ENCODE peak calls at places on chromosome 12, in six cellular contexts. D, G, I, A, C and R are unnamed samples. For H3K36me3 and H3K4me1, the result is how much of the 10 kb centered on the place peaks cover.

GRCh38 chr12:70660620-70661219 is 23.5 kb upstream of the PTPRB start:
- DNase-seq in A (peak), G (peak), D (no peak), I (no peak), C (no peak), R (no peak)

GRCh38 chr12:26520869-26521268 is 312.1 kb downstream of the ITPR2 start:
- DNase-seq in A (no peak), D (no peak), I (no peak), C (no peak), G (no peak), R (no peak)

GRCh38 chr12:38056701-38057689 is 259.6 kb upstream of the ALG10B start:
- DNase-seq in I (no peak), G (no peak), A (no peak), C (no peak), D (no peak), R (no peak)

GRCh38 chr12:666766-667308 is 3.6 kb upstream of the NINJ2 start:
- DNase-seq in G (peak), I (no peak), A (no peak), D (no peak), C (peak), R (no peak)

GRCh38 chr12:101552277-101552676 is 42.5 kb upstream of the MYBPC1 start:
- DNase-seq in A (peak), G (no peak), C (no peak), I (no peak), D (peak), R (no peak)

GRCh38 chr12:65829716-65830115 is 5.4 kb downstream of the HMGA2 start:
- DNase-seq in A (no peak), D (no peak), I (no peak), C (no peak), G (no peak), R (no peak)

GRCh38 chr12:72178871-72179270 is 93.3 kb upstream of the TRHDE start:
- DNase-seq in I (no peak), G (no peak), D (no peak), C (no peak), A (no peak), R (no peak)

GRCh38 chr12:21831671-21832357 is 57.3 kb upstream of the KCNJ8 start:
- DNase-seq in G (no peak), C (no peak), A (peak), D (peak), I (no peak), R (no peak)

GRCh38 chr12:108833757-108834472 is 23.5 kb downstream of the SSH1 start:
- DNase-seq in C (no peak), G (no peak), A (peak), I (no peak), D (peak), R (no peak)

GRCh38 chr12:31849090-31849687 is 110.0 kb upstream of the RESF1 start:
- DNase-seq in D (no peak), A (peak), C (peak), I (no peak), G (peak), R (no peak)

GRCh38 chr12:52175411-52176350 is 16.1 kb downstream of the KRT80 start:
- DNase-seq in C (peak), A (peak), D (no peak), I (no peak), G (no peak), R (no peak)

GRCh38 chr12:103745962-103746361 is 95.1 kb downstream of the NT5DC3 start:
- DNase-seq in D (no peak), I (no peak), G (no peak), C (peak), A (no peak), R (no peak)

GRCh38 chr12:105945935-105946334 is 192.8 kb downstream of the NUAK1 start:
- DNase-seq in A (no peak), G (no peak), D (no peak), I (no peak), C (no peak), R (no peak)

GRCh38 chr12:122356192-122356635 is 66.3 kb downstream of the CLIP1 start:
- DNase-seq in C (peak), I (peak), A (peak), D (peak), G (peak), R (peak)

GRCh38 chr12:48366131-48366530 is 15.4 kb upstream of the ZNF641 start:
- DNase-seq in A (no peak), C (peak), D (no peak), I (no peak), G (no peak), R (no peak)

GRCh38 chr12:6850796-6851152 is 312 bp downstream of the CDCA3 start:
- DNase-seq in C (no peak), I (peak), D (no peak), A (no peak), G (no peak), R (no peak)

GRCh38 chr12:104942075-104942474 is 16.0 kb downstream of the SLC41A2 start:
- DNase-seq in D (no peak), A (no peak), C (no peak), I (no peak), G (no peak), R (no peak)

GRCh38 chr12:113184098-113184899 is 979 bp downstream of the DDX54 start:
- DNase-seq in I (no peak), D (no peak), G (no peak), A (no peak), C (no peak), R (no peak)

GRCh38 chr12:58608711-58609110 is 311.6 kb downstream of the LRIG3 start:
- DNase-seq in A (peak), D (no peak), C (no peak), I (no peak), G (no peak), R (no peak)

GRCh38 chr12:47820631-47821345 is 1.1 kb upstream of the HDAC7 start:
- DNase-seq in D (peak), C (peak), I (no peak), A (peak), G (no peak), R (no peak)

GRCh38 chr12:115213538-115213961 is 529.6 kb upstream of the TBX3 start:
- DNase-seq in I (no peak), C (peak), G (no peak), D (no peak), A (no peak), R (no peak)

GRCh38 chr12:57896437-57897201 is 44.7 kb upstream of the ATP23 start:
- DNase-seq in I (no peak), A (peak), D (peak), C (peak), G (peak), R (peak)

GRCh38 chr12:65568517-65568916 is 255.8 kb upstream of the HMGA2 start:
- DNase-seq in C (no peak), D (no peak), I (no peak), G (no peak), A (peak), R (no peak)

GRCh38 chr12:114476159-114476558 is 70.2 kb upstream of the TBX5 start:
- DNase-seq in A (peak), I (no peak), C (peak), G (no peak), D (no peak), R (no peak)

GRCh38 chr12:114508529-114509129 is 102.7 kb upstream of the TBX5 start:
- DNase-seq in D (peak), I (peak), C (peak), A (peak), G (peak), R (peak)

GRCh38 chr12:4518106-4518728 is 20.5 kb upstream of the RAD51AP1 start:
- DNase-seq in D (no peak), C (no peak), A (peak), G (no peak), I (no peak), R (no peak)

GRCh38 chr12:50055831-50056628 is 1.4 kb upstream of the ASIC1 start:
- DNase-seq in A (peak), G (peak), I (peak), D (peak), C (peak), R (peak)

GRCh38 chr12:120238224-120238616 is 27.3 kb downstream of the PXN start:
- DNase-seq in D (no peak), C (no peak), I (no peak), A (no peak), G (no peak), R (no peak)

GRCh38 chr12:113120670-113121370 is 14.7 kb downstream of the RASAL1 start:
- DNase-seq in D (no peak), C (no peak), A (no peak), I (no peak), G (no peak), R (no peak)

GRCh38 chr12:14373202-14373601 is 7.7 kb downstream of the ATF7IP start:
- DNase-seq in C (no peak), A (peak), I (no peak), G (no peak), D (no peak), R (no peak)

GRCh38 chr12:8127138-8127537 is 3.7 kb downstream of the CLEC4A start:
- DNase-seq in C (no peak), I (no peak), G (peak), A (no peak), D (no peak), R (peak)

GRCh38 chr12:112900298-112901145 is 6.2 kb upstream of the OAS1 start:
- DNase-seq in C (peak), I (no peak), G (peak), A (peak), D (peak), R (peak)

GRCh38 chr12:88996389-88996788 is 355.9 kb downstream of the DUSP6 start:
- DNase-seq in D (no peak), G (no peak), A (no peak), I (no peak), C (no peak), R (no peak)

GRCh38 chr12:20220339-20220738 is 148.0 kb upstream of the PDE3A start:
- DNase-seq in D (no peak), A (peak), G (no peak), I (no peak), C (peak), R (no peak)

GRCh38 chr12:126404293-126404851 is 1339.1 kb downstream of the AACS start:
- DNase-seq in G (no peak), A (no peak), C (no peak), I (no peak), D (no peak), R (no peak)

GRCh38 chr12:5197127-5197526 is 153.4 kb downstream of the KCNA5 start:
- DNase-seq in G (no peak), I (no peak), D (no peak), A (peak), C (no peak), R (no peak)

GRCh38 chr12:51326762-51327439 is 2.9 kb upstream of the BIN2 start:
- DNase-seq in C (no peak), I (no peak), G (no peak), D (peak), A (peak), R (no peak)

GRCh38 chr12:93886533-93887511 is 209.6 kb downstream of the CRADD start:
- DNase-seq in G (no peak), D (no peak), A (peak), C (no peak), I (no peak), R (no peak)

GRCh38 chr12:121214855-121215745 is 5.2 kb downstream of the P2RX4 start:
- DNase-seq in A (peak), D (peak), G (no peak), C (no peak), I (no peak), R (no peak)

GRCh38 chr12:1936406-1937320 is 18.2 kb upstream of the CACNA2D4 start:
- DNase-seq in A (peak), C (no peak), D (peak), G (no peak), I (no peak), R (no peak)
- H3K27ac ChIP-seq in A (no peak), C (no peak), D (peak), G (no peak), I (no peak), R (no peak)

DNA sequence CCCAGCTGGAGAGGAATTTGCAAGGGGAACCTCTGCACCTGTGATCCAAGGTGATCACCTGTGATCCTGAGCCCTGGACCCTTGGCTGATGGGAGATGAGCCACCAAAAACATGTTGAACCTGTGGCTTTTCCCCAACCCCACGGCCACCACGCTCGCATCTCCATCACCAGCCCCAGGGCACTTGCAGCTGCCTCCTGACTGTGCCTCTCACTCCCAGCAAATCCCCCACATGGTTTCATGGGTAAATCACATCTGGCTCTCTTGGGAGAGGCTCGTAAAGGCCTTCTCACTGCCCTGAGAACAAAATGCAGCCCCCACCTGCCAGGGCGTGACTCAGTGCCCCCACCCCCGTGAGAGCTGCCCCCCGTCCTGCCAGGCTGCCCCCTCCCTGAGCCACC is 76.0 kb downstream of the RFLNA start:
- DNase-seq in C (no peak), I (no peak), D (no peak), A (no peak), G (no peak), R (no peak)
- H3K36me3 ChIP-seq in C (under half), I (under half), D (under half), A (under half), G (under half), R (under half)

GRCh38 chr12:54984602-54985376 is at the start of gene TESPA1:
- DNase-seq in D (peak), G (peak), I (peak), C (no peak), A (no peak), R (peak)

GRCh38 chr12:54991161-54991991 is 6.8 kb upstream of the TESPA1 start:
- DNase-seq in C (no peak), G (peak), D (no peak), A (no peak), I (peak), R (peak)

GRCh38 chr12:54989829-54990228 is 5.3 kb upstream of the TESPA1 start:
- DNase-seq in C (no peak), I (no peak), G (no peak), A (no peak), D (no peak), R (no peak)

GRCh38 chr12:54988402-54989054 is 4.0 kb upstream of the TESPA1 start:
- DNase-seq in C (no peak), D (peak), A (peak), I (no peak), G (no peak), R (no peak)

DNA sequence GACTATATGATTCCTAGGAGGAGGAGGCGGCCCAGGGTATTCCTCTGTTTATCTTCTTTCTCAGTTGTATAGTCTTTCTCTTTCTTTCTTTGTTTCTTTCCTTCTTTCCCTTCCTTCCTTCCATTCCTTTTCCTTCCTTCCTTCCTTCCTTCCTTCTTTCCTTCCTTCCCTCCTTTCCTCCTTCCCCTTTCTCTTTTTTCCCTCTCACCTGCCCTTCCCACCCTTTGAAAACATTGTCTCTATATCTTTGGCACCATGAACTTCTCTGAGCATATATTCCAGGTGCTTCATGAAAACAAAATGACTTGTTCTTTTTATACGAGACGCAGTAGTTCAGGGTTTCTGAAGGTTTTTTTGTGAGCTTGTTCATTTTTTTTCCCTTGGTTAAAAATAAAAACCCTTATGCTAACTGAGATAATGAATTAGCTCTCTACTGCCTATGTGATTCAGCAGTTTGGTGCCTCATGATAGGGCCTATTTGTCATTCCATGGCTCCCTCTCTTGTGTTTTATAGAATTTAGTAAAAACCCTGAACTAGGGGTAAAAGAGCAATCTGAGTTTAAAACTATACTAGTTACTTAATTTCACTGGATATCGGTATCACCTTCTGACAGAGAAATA is 3.2 kb upstream of the TESPA1 start:
- DNase-seq in A (no peak), D (no peak), I (no peak), G (no peak), C (no peak), R (no peak)
- H3K4me1 ChIP-seq in A (under half), D (under half), I (half or more), G (half or more), C (under half), R (half or more)

DNA sequence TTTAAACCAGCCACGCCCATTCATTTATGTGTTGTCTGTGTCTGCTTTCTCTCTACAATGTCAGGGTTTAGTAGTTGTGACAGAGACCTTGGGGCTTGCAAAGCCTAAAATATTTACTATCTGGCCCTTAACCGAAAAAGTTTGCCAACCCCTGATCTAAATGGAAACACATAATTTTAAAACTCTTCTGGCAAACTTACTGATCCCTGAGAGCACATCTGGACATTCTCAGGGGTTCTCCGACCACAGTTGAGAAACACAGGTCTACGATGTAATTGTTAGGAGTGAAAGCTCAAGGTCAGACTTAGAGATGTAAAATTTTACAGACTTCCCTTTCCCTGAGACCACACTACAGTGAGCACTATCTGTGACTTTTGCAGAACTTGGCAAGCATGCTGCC is 21.4 kb downstream of the TMTC2 start:
- DNase-seq in I (no peak), D (peak), C (no peak), A (no peak), G (no peak), R (no peak)
- H3K27ac ChIP-seq in I (no peak), D (no peak), C (peak), A (no peak), G (no peak), R (no peak)

DNA sequence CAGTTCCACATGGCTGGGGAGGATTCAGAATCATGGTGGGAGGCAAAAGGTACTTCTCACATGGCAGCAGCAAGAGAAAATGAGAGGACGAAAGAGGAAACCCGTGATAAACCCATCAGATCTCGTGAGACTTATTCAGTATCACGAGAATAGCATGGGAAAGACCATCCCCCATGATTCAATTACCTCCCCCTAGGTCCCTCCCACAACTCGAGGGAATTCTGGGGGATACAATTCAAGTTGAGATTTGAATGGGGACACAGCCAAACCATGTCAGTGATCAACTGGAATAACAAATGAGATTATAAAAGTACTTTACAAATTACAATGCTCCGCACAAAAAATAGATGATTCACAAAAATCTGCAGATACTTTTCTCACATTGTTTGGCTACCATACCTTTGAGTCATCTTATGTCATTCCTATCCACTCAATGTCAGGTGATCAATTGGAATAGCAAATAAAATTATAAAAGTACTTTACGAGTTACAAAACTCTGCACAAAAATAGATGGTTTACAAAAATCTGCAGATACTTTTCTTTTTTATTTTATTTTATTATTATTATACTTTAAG is 338.9 kb downstream of the C12orf50 start:
- DNase-seq in A (no peak), G (no peak), C (no peak), D (no peak), I (no peak), R (no peak)
- H3K36me3 ChIP-seq in A (under half), G (under half), C (under half), D (under half), I (under half), R (under half)